ENCODE peak calls at places on chromosomes 1 and 21, in six cellular contexts. One of them, this sample, is unnamed.

GRCh38 chr1:222926566-222926965 is 111.7 kb downstream of the DISP1 start:
- DNase-seq in kidney: no peak
- DNase-seq in CD4-positive, alpha-beta T cell: no peak
- DNase-seq in astrocyte of the cerebellum: peak; percentile 75
- DNase-seq in fibroblast of lung: peak; percentile 88
- DNase-seq in MCF 10A: peak; percentile 91
- DNase-seq in this sample: no peak

GRCh38 chr1:89005286-89006151 is 13.1 kb upstream of the KYAT3 start:
- DNase-seq in kidney: no peak
- DNase-seq in CD4-positive, alpha-beta T cell: no peak
- DNase-seq in astrocyte of the cerebellum: no peak
- DNase-seq in fibroblast of lung: no peak
- DNase-seq in MCF 10A: no peak
- DNase-seq in this sample: no peak

GRCh38 chr1:173784997-173785396 is 39.5 kb upstream of the DARS2 start:
- DNase-seq in kidney: no peak
- DNase-seq in CD4-positive, alpha-beta T cell: no peak
- DNase-seq in astrocyte of the cerebellum: no peak
- DNase-seq in fibroblast of lung: no peak
- DNase-seq in MCF 10A: no peak
- DNase-seq in this sample: no peak

GRCh38 chr1:200075938-200076546 is 48.5 kb downstream of the NR5A2 start:
- DNase-seq in kidney: no peak
- DNase-seq in CD4-positive, alpha-beta T cell: no peak
- DNase-seq in astrocyte of the cerebellum: peak; percentile 80
- DNase-seq in fibroblast of lung: peak; percentile 88
- DNase-seq in MCF 10A: peak; percentile 85
- DNase-seq in this sample: no peak

GRCh38 chr1:38371505-38371844 is 324.9 kb upstream of the POU3F1 start:
- DNase-seq in kidney: no peak
- DNase-seq in CD4-positive, alpha-beta T cell: no peak
- DNase-seq in astrocyte of the cerebellum: no peak
- DNase-seq in fibroblast of lung: peak; percentile 8
- DNase-seq in MCF 10A: no peak
- DNase-seq in this sample: no peak

GRCh38 chr1:30759718-30760281 is 2.2 kb upstream of the LAPTM5 start:
- DNase-seq in kidney: peak; percentile 38
- DNase-seq in CD4-positive, alpha-beta T cell: peak; percentile 59
- DNase-seq in astrocyte of the cerebellum: no peak
- DNase-seq in fibroblast of lung: no peak
- DNase-seq in MCF 10A: no peak
- DNase-seq in this sample: peak; percentile 83

GRCh38 chr1:22930235-22930912 is 42.3 kb downstream of the LACTBL1 start:
- DNase-seq in kidney: no peak
- DNase-seq in CD4-positive, alpha-beta T cell: no peak
- DNase-seq in astrocyte of the cerebellum: no peak
- DNase-seq in fibroblast of lung: peak; percentile 8
- DNase-seq in MCF 10A: peak; percentile 68
- DNase-seq in this sample: peak; percentile 46

GRCh38 chr1:145849356-145850165 is 4.1 kb downstream of the NUDT17 start:
- DNase-seq in kidney: peak; percentile 66
- DNase-seq in CD4-positive, alpha-beta T cell: no peak
- DNase-seq in astrocyte of the cerebellum: no peak
- DNase-seq in fibroblast of lung: peak; percentile 88
- DNase-seq in MCF 10A: peak; percentile 43
- DNase-seq in this sample: no peak

GRCh38 chr1:147243228-147243685 is 773 bp downstream of the CHD1L start:
- DNase-seq in kidney: peak; percentile 71
- DNase-seq in CD4-positive, alpha-beta T cell: peak; percentile 5
- DNase-seq in astrocyte of the cerebellum: no peak
- DNase-seq in fibroblast of lung: no peak
- DNase-seq in MCF 10A: no peak
- DNase-seq in this sample: peak; percentile 54

GRCh38 chr1:231421971-231422797 is at the start of gene EGLN1:
- DNase-seq in kidney: peak; percentile 96
- DNase-seq in CD4-positive, alpha-beta T cell: peak; percentile 80
- DNase-seq in astrocyte of the cerebellum: peak; percentile 69
- DNase-seq in fibroblast of lung: peak; percentile 88
- DNase-seq in MCF 10A: peak; percentile 95
- DNase-seq in this sample: peak; percentile 84

GRCh38 chr1:32868806-32869455 is 1.8 kb downstream of the FNDC5 start:
- DNase-seq in kidney: no peak
- DNase-seq in CD4-positive, alpha-beta T cell: no peak
- DNase-seq in astrocyte of the cerebellum: no peak
- DNase-seq in fibroblast of lung: no peak
- DNase-seq in MCF 10A: no peak
- DNase-seq in this sample: no peak

GRCh38 chr1:184260382-184260781 is 126.4 kb upstream of the C1orf21 start:
- DNase-seq in kidney: no peak
- DNase-seq in CD4-positive, alpha-beta T cell: no peak
- DNase-seq in astrocyte of the cerebellum: no peak
- DNase-seq in fibroblast of lung: peak; percentile 92
- DNase-seq in MCF 10A: peak; percentile 12
- DNase-seq in this sample: no peak

GRCh38 chr1:156143765-156144489 is 9.5 kb upstream of the SEMA4A start:
- DNase-seq in kidney: no peak
- DNase-seq in CD4-positive, alpha-beta T cell: no peak
- DNase-seq in astrocyte of the cerebellum: no peak
- DNase-seq in fibroblast of lung: peak; percentile 53
- DNase-seq in MCF 10A: peak; percentile 17
- DNase-seq in this sample: no peak

GRCh38 chr1:158025576-158026230 is 32.3 kb downstream of the KIRREL1 start:
- DNase-seq in kidney: no peak
- DNase-seq in CD4-positive, alpha-beta T cell: no peak
- DNase-seq in astrocyte of the cerebellum: no peak
- DNase-seq in fibroblast of lung: no peak
- DNase-seq in MCF 10A: no peak
- DNase-seq in this sample: no peak

GRCh38 chr1:150268342-150268705 is 492 bp downstream of the APH1A start:
- DNase-seq in kidney: peak; percentile 79
- DNase-seq in CD4-positive, alpha-beta T cell: peak; percentile 46
- DNase-seq in astrocyte of the cerebellum: no peak
- DNase-seq in fibroblast of lung: peak; percentile 17
- DNase-seq in MCF 10A: peak; percentile 56
- DNase-seq in this sample: peak; percentile 48

GRCh38 chr1:110259770-110260169 is 49.7 kb downstream of the KCNC4 start:
- DNase-seq in kidney: no peak
- DNase-seq in CD4-positive, alpha-beta T cell: no peak
- DNase-seq in astrocyte of the cerebellum: no peak
- DNase-seq in fibroblast of lung: no peak
- DNase-seq in MCF 10A: peak; percentile 73
- DNase-seq in this sample: no peak

GRCh38 chr1:29519733-29520132 is 283.4 kb downstream of the PTPRU start:
- DNase-seq in kidney: no peak
- DNase-seq in CD4-positive, alpha-beta T cell: no peak
- DNase-seq in astrocyte of the cerebellum: peak; percentile 6
- DNase-seq in fibroblast of lung: peak; percentile 14
- DNase-seq in MCF 10A: no peak
- DNase-seq in this sample: no peak

GRCh38 chr1:202349263-202349928 is 897 bp downstream of the PPP1R12B start:
- DNase-seq in kidney: no peak
- DNase-seq in CD4-positive, alpha-beta T cell: no peak
- DNase-seq in astrocyte of the cerebellum: no peak
- DNase-seq in fibroblast of lung: peak; percentile 67
- DNase-seq in MCF 10A: peak; percentile 34
- DNase-seq in this sample: peak; percentile 38

GRCh38 chr21:44012474-44013379 is 618 bp downstream of the TRAPPC10 start:
- DNase-seq in kidney: peak; percentile 91
- DNase-seq in CD4-positive, alpha-beta T cell: peak; percentile 76
- DNase-seq in astrocyte of the cerebellum: no peak
- DNase-seq in fibroblast of lung: peak; percentile 24
- DNase-seq in MCF 10A: peak; percentile 35
- DNase-seq in this sample: peak; percentile 92

GRCh38 chr1:212609701-212610574 is 1.4 kb downstream of the ATF3 start:
- DNase-seq in kidney: no peak
- DNase-seq in CD4-positive, alpha-beta T cell: no peak
- DNase-seq in astrocyte of the cerebellum: no peak
- DNase-seq in fibroblast of lung: peak; percentile 23
- DNase-seq in MCF 10A: no peak
- DNase-seq in this sample: peak; percentile 43

GRCh38 chr1:150152772-150153461 is 3.2 kb downstream of the PLEKHO1 start:
- DNase-seq in kidney: no peak
- DNase-seq in CD4-positive, alpha-beta T cell: no peak
- DNase-seq in astrocyte of the cerebellum: no peak
- DNase-seq in fibroblast of lung: peak; percentile 77
- DNase-seq in MCF 10A: peak; percentile 34
- DNase-seq in this sample: no peak

GRCh38 chr1:189323090-189323489 is 1154.6 kb downstream of the BRINP3 start:
- DNase-seq in kidney: no peak
- DNase-seq in CD4-positive, alpha-beta T cell: no peak
- DNase-seq in astrocyte of the cerebellum: peak; percentile 12
- DNase-seq in fibroblast of lung: peak; percentile 57
- DNase-seq in MCF 10A: no peak
- DNase-seq in this sample: no peak

GRCh38 chr1:48469616-48470500 is 2.1 kb downstream of the SPATA6 start:
- DNase-seq in kidney: peak; percentile 82
- DNase-seq in CD4-positive, alpha-beta T cell: no peak
- DNase-seq in astrocyte of the cerebellum: peak; percentile 53
- DNase-seq in fibroblast of lung: peak; percentile 79
- DNase-seq in MCF 10A: no peak
- DNase-seq in this sample: no peak

GRCh38 chr21:45506241-45506817 is 35.9 kb downstream of the SLC19A1 start:
- DNase-seq in kidney: peak; percentile 65
- DNase-seq in CD4-positive, alpha-beta T cell: no peak
- DNase-seq in astrocyte of the cerebellum: no peak
- DNase-seq in fibroblast of lung: no peak
- DNase-seq in MCF 10A: no peak
- DNase-seq in this sample: no peak

GRCh38 chr1:40722622-40723021 is 31.1 kb downstream of the NFYC start:
- DNase-seq in kidney: no peak
- DNase-seq in CD4-positive, alpha-beta T cell: no peak
- DNase-seq in astrocyte of the cerebellum: no peak
- DNase-seq in fibroblast of lung: no peak
- DNase-seq in MCF 10A: no peak
- DNase-seq in this sample: no peak

GRCh38 chr1:175784826-175785225 is 41.4 kb upstream of the TNR start:
- DNase-seq in kidney: no peak
- DNase-seq in CD4-positive, alpha-beta T cell: no peak
- DNase-seq in astrocyte of the cerebellum: no peak
- DNase-seq in fibroblast of lung: no peak
- DNase-seq in MCF 10A: no peak
- DNase-seq in this sample: no peak

GRCh38 chr1:9319789-9320519 is 27.3 kb downstream of the SPSB1 start:
- DNase-seq in kidney: no peak
- DNase-seq in CD4-positive, alpha-beta T cell: no peak
- DNase-seq in astrocyte of the cerebellum: no peak
- DNase-seq in fibroblast of lung: no peak
- DNase-seq in MCF 10A: no peak
- DNase-seq in this sample: no peak

DNA sequence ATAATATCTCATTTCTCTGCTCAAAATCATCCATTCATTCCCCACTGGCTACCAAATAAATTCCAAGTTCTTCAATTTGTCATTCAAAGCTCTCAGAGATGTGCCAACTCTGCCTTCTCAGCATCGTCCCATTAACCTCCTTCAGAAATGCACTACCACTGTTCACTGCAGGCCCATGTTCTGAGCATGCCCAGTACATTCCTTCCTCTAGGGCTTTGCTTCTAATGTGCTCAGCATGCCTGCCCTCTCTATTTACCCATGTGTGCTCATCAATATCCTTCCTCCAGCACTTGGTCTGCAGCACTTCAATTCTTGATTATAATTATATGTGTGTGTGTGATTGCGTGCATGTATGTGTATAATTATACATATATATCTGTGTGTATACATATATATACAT is 36.1 kb upstream of the RGS8 start:
- DNase-seq in kidney: no peak
- DNase-seq in CD4-positive, alpha-beta T cell: no peak
- DNase-seq in astrocyte of the cerebellum: no peak
- DNase-seq in fibroblast of lung: peak; percentile 16
- DNase-seq in MCF 10A: peak; percentile 21
- DNase-seq in this sample: no peak
- TF ChIP-seq CTCF in kidney: no peak
- TF ChIP-seq CTCF in CD4-positive, alpha-beta T cell: no peak
- TF ChIP-seq CTCF in astrocyte of the cerebellum: no peak
- TF ChIP-seq CTCF in fibroblast of lung: peak; percentile 42
- TF ChIP-seq CTCF in MCF 10A: peak; percentile 4
- TF ChIP-seq CTCF in this sample: no peak

GRCh38 chr1:100035214-100035613 is 65.4 kb downstream of the SLC35A3 start:
- DNase-seq in kidney: no peak
- DNase-seq in CD4-positive, alpha-beta T cell: no peak
- DNase-seq in astrocyte of the cerebellum: no peak
- DNase-seq in fibroblast of lung: no peak
- DNase-seq in MCF 10A: no peak
- DNase-seq in this sample: no peak

GRCh38 chr1:100036718-100037664 is 67.2 kb downstream of the SLC35A3 start:
- DNase-seq in kidney: no peak
- DNase-seq in CD4-positive, alpha-beta T cell: no peak
- DNase-seq in astrocyte of the cerebellum: no peak
- DNase-seq in fibroblast of lung: peak; percentile 70
- DNase-seq in MCF 10A: peak; percentile 66
- DNase-seq in this sample: no peak

GRCh38 chr1:100038401-100039306 is 68.9 kb downstream of the SLC35A3 start:
- DNase-seq in kidney: peak; percentile 88
- DNase-seq in CD4-positive, alpha-beta T cell: peak; percentile 81
- DNase-seq in astrocyte of the cerebellum: peak; percentile 29
- DNase-seq in fibroblast of lung: peak; percentile 74
- DNase-seq in MCF 10A: peak; percentile 56
- DNase-seq in this sample: peak; percentile 91

GRCh38 chr1:100037665-100038400 is 68.0 kb downstream of the SLC35A3 start:
- DNase-seq in kidney: peak; percentile 97
- DNase-seq in CD4-positive, alpha-beta T cell: peak; percentile 84
- DNase-seq in astrocyte of the cerebellum: peak; percentile 50
- DNase-seq in fibroblast of lung: peak; percentile 84
- DNase-seq in MCF 10A: peak; percentile 84
- DNase-seq in this sample: peak; percentile 94

GRCh38 chr1:100034465-100034864 is 64.7 kb downstream of the SLC35A3 start:
- DNase-seq in kidney: no peak
- DNase-seq in CD4-positive, alpha-beta T cell: no peak
- DNase-seq in astrocyte of the cerebellum: no peak
- DNase-seq in fibroblast of lung: no peak
- DNase-seq in MCF 10A: peak; percentile 36
- DNase-seq in this sample: no peak
- TF ChIP-seq CTCF in kidney: peak; percentile 5
- TF ChIP-seq CTCF in CD4-positive, alpha-beta T cell: peak; percentile 13
- TF ChIP-seq CTCF in astrocyte of the cerebellum: peak; percentile 40
- TF ChIP-seq CTCF in fibroblast of lung: peak; percentile 38
- TF ChIP-seq CTCF in MCF 10A: peak; percentile 19
- TF ChIP-seq CTCF in this sample: no peak

DNA sequence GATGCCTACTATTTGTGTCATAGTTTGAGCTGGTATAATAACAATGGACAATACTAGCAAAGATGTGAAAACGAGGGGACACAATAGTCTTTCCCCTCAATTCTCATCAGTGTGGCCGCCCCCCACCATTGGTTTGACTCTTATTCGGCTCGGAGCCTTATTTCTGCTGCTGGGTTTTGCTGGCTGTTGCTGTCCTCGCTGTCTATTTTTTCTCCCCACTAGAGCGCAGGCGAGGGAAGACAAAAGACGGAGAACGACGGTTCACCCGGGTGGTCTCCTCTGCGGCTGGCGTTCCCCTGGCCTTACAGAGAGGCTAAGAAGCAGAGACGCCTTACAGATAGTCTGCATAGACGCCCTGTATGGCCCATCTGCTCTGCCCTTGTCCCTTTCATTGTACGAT is 19.4 kb downstream of the CLIC6 start:
- DNase-seq in kidney: no peak
- DNase-seq in CD4-positive, alpha-beta T cell: no peak
- DNase-seq in astrocyte of the cerebellum: no peak
- DNase-seq in fibroblast of lung: no peak
- DNase-seq in MCF 10A: peak; percentile 65
- DNase-seq in this sample: no peak
- TF ChIP-seq CTCF in kidney: peak; percentile 39
- TF ChIP-seq CTCF in CD4-positive, alpha-beta T cell: no peak
- TF ChIP-seq CTCF in astrocyte of the cerebellum: no peak
- TF ChIP-seq CTCF in fibroblast of lung: peak; percentile 60
- TF ChIP-seq CTCF in MCF 10A: peak; percentile 67
- TF ChIP-seq CTCF in this sample: no peak

GRCh38 chr21:32921632-32922230 is 104.0 kb upstream of the OLIG2 start:
- DNase-seq in kidney: no peak
- DNase-seq in CD4-positive, alpha-beta T cell: peak; percentile 42
- DNase-seq in astrocyte of the cerebellum: no peak
- DNase-seq in fibroblast of lung: no peak
- DNase-seq in MCF 10A: peak; percentile 27
- DNase-seq in this sample: peak; percentile 67
- TF ChIP-seq CTCF in kidney: no peak
- TF ChIP-seq CTCF in CD4-positive, alpha-beta T cell: peak; percentile 67
- TF ChIP-seq CTCF in astrocyte of the cerebellum: peak; percentile 35
- TF ChIP-seq CTCF in fibroblast of lung: peak; percentile 44
- TF ChIP-seq CTCF in MCF 10A: peak; percentile 24
- TF ChIP-seq CTCF in this sample: peak; percentile 67

This sample was measured in activated CD8-positive, alpha-beta T cell treated with anti-CD3 and anti-CD28 coated beads for 36 hours.